ENCODE peak calls at places on chromosomes 11 and 22, in eight cellular contexts. One of them, this sample, is unnamed.

GRCh38 chr22:20019661-20020532 is 1.0 kb upstream of the TANGO2 start:
- DNase-seq in SIG-M5: no peak
- DNase-seq in A549: no peak
- DNase-seq in non-pigmented ciliary epithelial cell: no peak
- DNase-seq in ELR: no peak
- DNase-seq in ELF-1: no peak
- DNase-seq in breast epithelium: no peak
- DNase-seq in astrocyte of the cerebellum: no peak
- DNase-seq in this sample: peak

GRCh38 chr11:89495951-89496350 is 4.8 kb upstream of the NOX4 start:
- DNase-seq in A549: no peak
- DNase-seq in ELF-1: peak
- DNase-seq in astrocyte of the cerebellum: peak
- DNase-seq in ELR: peak
- DNase-seq in non-pigmented ciliary epithelial cell: peak
- DNase-seq in breast epithelium: no peak
- DNase-seq in SIG-M5: no peak
- DNase-seq in this sample: no peak

GRCh38 chr11:126132319-126132718 is 69.7 kb upstream of the CDON start:
- DNase-seq in ELR: no peak
- DNase-seq in astrocyte of the cerebellum: peak
- DNase-seq in SIG-M5: no peak
- DNase-seq in non-pigmented ciliary epithelial cell: no peak
- DNase-seq in breast epithelium: peak
- DNase-seq in A549: no peak
- DNase-seq in ELF-1: peak
- DNase-seq in this sample: peak

GRCh38 chr22:18119409-18120110 is 9.0 kb downstream of the TUBA8 start:
- DNase-seq in A549: no peak
- DNase-seq in astrocyte of the cerebellum: no peak
- DNase-seq in ELR: no peak
- DNase-seq in SIG-M5: no peak
- DNase-seq in non-pigmented ciliary epithelial cell: no peak
- DNase-seq in breast epithelium: no peak
- DNase-seq in ELF-1: no peak
- DNase-seq in this sample: no peak

GRCh38 chr11:79413258-79413657 is 27.6 kb downstream of the TENM4 start:
- DNase-seq in SIG-M5: no peak
- DNase-seq in A549: no peak
- DNase-seq in astrocyte of the cerebellum: peak
- DNase-seq in ELR: peak
- DNase-seq in ELF-1: peak
- DNase-seq in breast epithelium: peak
- DNase-seq in non-pigmented ciliary epithelial cell: no peak
- DNase-seq in this sample: peak

GRCh38 chr11:74011360-74012071 is 2.6 kb upstream of the UCP3 start:
- DNase-seq in breast epithelium: no peak
- DNase-seq in ELF-1: no peak
- DNase-seq in ELR: no peak
- DNase-seq in non-pigmented ciliary epithelial cell: no peak
- DNase-seq in SIG-M5: no peak
- DNase-seq in A549: no peak
- DNase-seq in astrocyte of the cerebellum: no peak
- DNase-seq in this sample: no peak

GRCh38 chr11:46161201-46161600 is 39.9 kb upstream of the PHF21A start:
- DNase-seq in SIG-M5: no peak
- DNase-seq in ELR: no peak
- DNase-seq in astrocyte of the cerebellum: no peak
- DNase-seq in breast epithelium: no peak
- DNase-seq in A549: no peak
- DNase-seq in non-pigmented ciliary epithelial cell: no peak
- DNase-seq in ELF-1: no peak
- DNase-seq in this sample: no peak

GRCh38 chr11:12801976-12802375 is 127.8 kb downstream of the TEAD1 start:
- DNase-seq in breast epithelium: no peak
- DNase-seq in ELF-1: no peak
- DNase-seq in non-pigmented ciliary epithelial cell: no peak
- DNase-seq in ELR: peak
- DNase-seq in astrocyte of the cerebellum: no peak
- DNase-seq in SIG-M5: no peak
- DNase-seq in A549: no peak
- DNase-seq in this sample: no peak

GRCh38 chr11:110972640-110973039 is 260.4 kb upstream of the ARHGAP20 start:
- DNase-seq in astrocyte of the cerebellum: no peak
- DNase-seq in SIG-M5: no peak
- DNase-seq in ELR: peak
- DNase-seq in breast epithelium: no peak
- DNase-seq in A549: no peak
- DNase-seq in non-pigmented ciliary epithelial cell: peak
- DNase-seq in ELF-1: no peak
- DNase-seq in this sample: no peak

GRCh38 chr11:66505276-66505816 is 5.1 kb upstream of the BBS1 start:
- DNase-seq in astrocyte of the cerebellum: no peak
- DNase-seq in non-pigmented ciliary epithelial cell: no peak
- DNase-seq in breast epithelium: no peak
- DNase-seq in ELR: no peak
- DNase-seq in A549: no peak
- DNase-seq in ELF-1: no peak
- DNase-seq in SIG-M5: no peak
- DNase-seq in this sample: no peak

GRCh38 chr11:6345356-6345755 is 25.1 kb upstream of the CAVIN3 start:
- DNase-seq in ELF-1: no peak
- DNase-seq in non-pigmented ciliary epithelial cell: no peak
- DNase-seq in breast epithelium: no peak
- DNase-seq in SIG-M5: no peak
- DNase-seq in astrocyte of the cerebellum: no peak
- DNase-seq in A549: no peak
- DNase-seq in ELR: no peak
- DNase-seq in this sample: no peak

GRCh38 chr11:283405-284080 is 5.3 kb downstream of the NLRP6 start:
- DNase-seq in ELR: no peak
- DNase-seq in ELF-1: no peak
- DNase-seq in astrocyte of the cerebellum: no peak
- DNase-seq in breast epithelium: no peak
- DNase-seq in non-pigmented ciliary epithelial cell: no peak
- DNase-seq in SIG-M5: no peak
- DNase-seq in A549: no peak
- DNase-seq in this sample: no peak

GRCh38 chr11:103729653-103730052 is 306.8 kb upstream of the DDI1 start:
- DNase-seq in ELR: no peak
- DNase-seq in astrocyte of the cerebellum: no peak
- DNase-seq in A549: no peak
- DNase-seq in ELF-1: no peak
- DNase-seq in non-pigmented ciliary epithelial cell: no peak
- DNase-seq in SIG-M5: no peak
- DNase-seq in breast epithelium: no peak
- DNase-seq in this sample: no peak